ENCODE peak calls at places on chromosomes 5 and 9, in eight cellular contexts. H is fibroblast of mammary gland; O is stimulated activated CD4-positive, alpha-beta T cell treated with anti-CD3 and anti-CD28 coated beads, Interleukin-2, amount 100 ng/mL, for 48 hours; F is activated CD8-positive, alpha-beta memory T cell treated with anti-CD3 and anti-CD28 coated beads, Interleukin-2, amount 50 U/mL, for 48 hours; V is neuronal stem cell; R is endodermal cell; Y is RPMI7951; N is activated naive CD8-positive, alpha-beta T cell treated with anti-CD3 and anti-CD28 coated beads for 36 hours. M is an unnamed sample.

GRCh38 chr5:152349683-152350526 is 55.2 kb downstream of the NMUR2 start:
- DNase-seq in H (peak; percentile 26), O (peak; percentile 11), F (peak; percentile 51), V (peak; percentile 20), R (peak; percentile 83), Y (peak; percentile 3), N (peak; percentile 8), M (no peak)

GRCh38 chr9:93196095-93197055 is 12.4 kb downstream of the WNK2 start:
- DNase-seq in H (no peak), O (no peak), F (no peak), V (no peak), R (no peak), Y (no peak), N (no peak), M (no peak)

GRCh38 chr5:139637438-139638089 is 10.6 kb upstream of the CXXC5 start:
- DNase-seq in H (peak; percentile 74), O (no peak), F (peak; percentile 77), V (no peak), R (peak; percentile 93), Y (peak; percentile 73), N (peak; percentile 71), M (peak; percentile 95)

GRCh38 chr5:31743678-31744077 is 104.7 kb downstream of the PDZD2 start:
- DNase-seq in H (no peak), O (no peak), F (no peak), V (no peak), R (no peak), Y (no peak), N (no peak), M (no peak)

GRCh38 chr9:129898205-129898604 is 62.9 kb downstream of the USP20 start:
- DNase-seq in H (peak; percentile 42), O (no peak), F (no peak), V (no peak), R (peak; percentile 58), Y (peak; percentile 27), N (no peak), M (no peak)

GRCh38 chr5:6701500-6701899 is 11.7 kb upstream of the TENT4A start:
- DNase-seq in H (no peak), O (no peak), F (no peak), V (no peak), R (no peak), Y (no peak), N (no peak), M (no peak)

GRCh38 chr5:138629383-138629782 is 54.2 kb upstream of the HSPA9 start:
- DNase-seq in H (peak; percentile 14), O (no peak), F (no peak), V (no peak), R (no peak), Y (no peak), N (no peak), M (no peak)

GRCh38 chr5:6547498-6547897 is 85.3 kb downstream of the NSUN2 start:
- DNase-seq in H (no peak), O (no peak), F (peak; percentile 28), V (no peak), R (no peak), Y (no peak), N (no peak), M (no peak)

GRCh38 chr9:133844876-133845658 is 106.9 kb upstream of the SARDH start:
- DNase-seq in H (peak; percentile 25), O (no peak), F (no peak), V (no peak), R (no peak), Y (no peak), N (no peak), M (peak; percentile 73)

GRCh38 chr5:79821-80220 is 12.1 kb upstream of the PLEKHG4B start:
- DNase-seq in H (no peak), O (no peak), F (no peak), V (no peak), R (no peak), Y (no peak), N (no peak), M (no peak)

GRCh38 chr5:44388504-44389409 is 463 bp downstream of the FGF10 start:
- DNase-seq in H (peak; percentile 44), O (no peak), F (no peak), V (no peak), R (peak; percentile 73), Y (peak; percentile 1), N (no peak), M (no peak)

GRCh38 chr9:134666208-134666607 is 24.6 kb downstream of the COL5A1 start:
- DNase-seq in H (no peak), O (no peak), F (no peak), V (no peak), R (no peak), Y (no peak), N (no peak), M (no peak)

GRCh38 chr5:135188233-135188909 is 154.3 kb upstream of the PITX1 start:
- DNase-seq in H (no peak), O (no peak), F (no peak), V (no peak), R (no peak), Y (no peak), N (no peak), M (no peak)

GRCh38 chr5:142324377-142324870 is 397 bp downstream of the SPRY4 start:
- DNase-seq in H (peak; percentile 36), O (no peak), F (no peak), V (no peak), R (no peak), Y (no peak), N (no peak), M (no peak)

M was measured in left lobe of liver.